ENCODE peak calls at places on chromosomes 5 and 9, in six cellular contexts. M is SK-N-SH, F is HepG2, O is K562, R is GM12878, C is H1. A is an unnamed sample.

GRCh38 chr5:105259581-105260217 is 1697.1 kb upstream of the NUDT12 start:
- DNase-seq in R (no peak), F (no peak), C (no peak), M (no peak), O (no peak), A (no peak)

GRCh38 chr5:115986358-115986757 is 24.1 kb downstream of the LVRN start:
- DNase-seq in F (no peak), O (no peak), M (no peak), R (no peak), C (no peak), A (no peak)

GRCh38 chr5:32542216-32543059 is 42.9 kb upstream of the SUB1 start:
- DNase-seq in M (no peak), R (peak), C (no peak), F (no peak), O (no peak), A (peak)

GRCh38 chr5:58930520-58930919 is 347.6 kb downstream of the RAB3C start:
- DNase-seq in M (no peak), F (no peak), C (no peak), O (no peak), R (no peak), A (no peak)

GRCh38 chr9:94867842-94868312 is 141.4 kb downstream of the AOPEP start:
- DNase-seq in O (no peak), R (no peak), C (peak), F (no peak), M (no peak), A (no peak)

GRCh38 chr9:85978496-85978895 is 37.5 kb downstream of the NAA35 start:
- DNase-seq in O (no peak), R (no peak), F (no peak), C (no peak), M (no peak), A (no peak)

GRCh38 chr9:113955076-113955752 is 79.1 kb downstream of the ZNF618 start:
- DNase-seq in O (no peak), R (no peak), C (no peak), M (no peak), F (no peak), A (no peak)

GRCh38 chr5:55063220-55063863 is 39.1 kb upstream of the GZMA start:
- DNase-seq in R (no peak), M (no peak), C (no peak), F (no peak), O (no peak), A (no peak)

GRCh38 chr5:42950466-42951168 is 89.5 kb downstream of the ANXA2R start:
- DNase-seq in F (no peak), M (peak), O (peak), R (peak), C (no peak), A (peak)

GRCh38 chr5:33994845-33995244 is 10.4 kb upstream of the SLC45A2 start:
- DNase-seq in R (no peak), C (no peak), F (no peak), M (no peak), O (no peak), A (no peak)

GRCh38 chr5:151063136-151063544 is 17.7 kb downstream of the TNIP1 start:
- DNase-seq in M (no peak), O (peak), C (no peak), R (no peak), F (peak), A (no peak)

GRCh38 chr9:121612511-121612998 is 38.9 kb upstream of the DAB2IP start:
- DNase-seq in C (no peak), F (no peak), O (no peak), R (no peak), M (no peak), A (no peak)

GRCh38 chr5:143025971-143026370 is 255.8 kb downstream of the ARHGAP26 start:
- DNase-seq in M (no peak), O (no peak), F (no peak), C (no peak), R (no peak), A (no peak)

GRCh38 chr5:55923177-55923872 is 71.4 kb downstream of the IL6ST start:
- DNase-seq in F (no peak), R (no peak), C (peak), M (no peak), O (no peak), A (no peak)

GRCh38 chr5:38816083-38817030 is 29.5 kb upstream of the OSMR start:
- DNase-seq in F (no peak), O (no peak), C (no peak), R (no peak), M (peak), A (no peak)

GRCh38 chr5:150487199-150488061 is 20.5 kb upstream of the NDST1 start:
- DNase-seq in C (no peak), F (peak), O (peak), R (no peak), M (peak), A (peak)

GRCh38 chr9:115328228-115328627 is 210.3 kb upstream of the TNC start:
- DNase-seq in O (no peak), F (no peak), C (no peak), M (no peak), R (no peak), A (no peak)

GRCh38 chr9:35112257-35113020 is 3.2 kb downstream of the ATOSB start:
- DNase-seq in F (no peak), M (no peak), R (no peak), C (no peak), O (no peak), A (no peak)

GRCh38 chr5:74179183-74179582 is 461.3 kb downstream of the ENC1 start:
- DNase-seq in R (no peak), M (no peak), F (no peak), C (no peak), O (no peak), A (no peak)

GRCh38 chr5:125198270-125198974 is 452.0 kb upstream of the ZNF608 start:
- DNase-seq in R (no peak), O (no peak), M (peak), F (no peak), C (no peak), A (no peak)

GRCh38 chr9:137009217-137009616 is 12.8 kb upstream of the CLIC3 start:
- DNase-seq in R (no peak), O (no peak), F (no peak), M (no peak), C (no peak), A (no peak)

GRCh38 chr5:50967388-50968039 is 301.1 kb downstream of the PARP8 start:
- DNase-seq in F (no peak), C (peak), R (no peak), M (peak), O (no peak), A (no peak)

GRCh38 chr9:132372177-132373095 is 17.6 kb upstream of the SETX start:
- DNase-seq in F (no peak), M (peak), R (no peak), C (no peak), O (peak), A (peak)

GRCh38 chr5:35247645-35248034 is 17.4 kb upstream of the PRLR start:
- DNase-seq in R (no peak), F (no peak), M (no peak), O (no peak), C (no peak), A (no peak)

GRCh38 chr5:172110921-172111873 is 76.8 kb downstream of the STK10 start:
- DNase-seq in O (peak), F (no peak), R (peak), M (peak), C (no peak), A (peak)

GRCh38 chr5:67425514-67425913 is 228.9 kb upstream of the CD180 start:
- DNase-seq in O (no peak), F (no peak), C (no peak), R (no peak), M (no peak), A (no peak)

GRCh38 chr5:65861830-65862241 is 64.5 kb upstream of the ERBIN start:
- DNase-seq in M (no peak), F (no peak), O (no peak), R (no peak), C (no peak), A (no peak)

GRCh38 chr5:7926296-7926695 is 57.3 kb downstream of the MTRR start:
- DNase-seq in M (no peak), F (no peak), C (no peak), R (no peak), O (no peak), A (no peak)

GRCh38 chr9:109507421-109507838 is 9.3 kb upstream of the PTPN3 start:
- DNase-seq in C (no peak), O (no peak), R (no peak), F (peak), M (no peak), A (no peak)

GRCh38 chr5:14628346-14628745 is 36.2 kb upstream of the OTULIN start:
- DNase-seq in C (peak), R (no peak), F (peak), O (peak), M (no peak), A (peak)

GRCh38 chr5:21774791-21775190 is 1078.4 kb downstream of the CDH12 start:
- DNase-seq in M (no peak), O (no peak), F (no peak), R (no peak), C (no peak), A (no peak)

GRCh38 chr5:177501874-177502678 is 4.7 kb upstream of the PDLIM7 start:
- DNase-seq in O (no peak), C (no peak), R (peak), M (no peak), F (no peak), A (no peak)

GRCh38 chr5:170313344-170313743 is 15.8 kb upstream of the LCP2 start:
- DNase-seq in C (no peak), O (peak), F (no peak), M (no peak), R (no peak), A (no peak)

GRCh38 chr9:18274693-18275092 is 199.3 kb upstream of the ADAMTSL1 start:
- DNase-seq in R (no peak), O (no peak), C (no peak), F (no peak), M (no peak), A (no peak)

GRCh38 chr5:126680215-126680817 is 79.6 kb downstream of the PHAX start:
- DNase-seq in M (peak), C (no peak), F (no peak), O (peak), R (peak), A (no peak)

GRCh38 chr5:1181451-1182359 is 19.7 kb upstream of the SLC6A19 start:
- DNase-seq in O (no peak), C (no peak), F (peak), R (no peak), M (no peak), A (no peak)

DNA sequence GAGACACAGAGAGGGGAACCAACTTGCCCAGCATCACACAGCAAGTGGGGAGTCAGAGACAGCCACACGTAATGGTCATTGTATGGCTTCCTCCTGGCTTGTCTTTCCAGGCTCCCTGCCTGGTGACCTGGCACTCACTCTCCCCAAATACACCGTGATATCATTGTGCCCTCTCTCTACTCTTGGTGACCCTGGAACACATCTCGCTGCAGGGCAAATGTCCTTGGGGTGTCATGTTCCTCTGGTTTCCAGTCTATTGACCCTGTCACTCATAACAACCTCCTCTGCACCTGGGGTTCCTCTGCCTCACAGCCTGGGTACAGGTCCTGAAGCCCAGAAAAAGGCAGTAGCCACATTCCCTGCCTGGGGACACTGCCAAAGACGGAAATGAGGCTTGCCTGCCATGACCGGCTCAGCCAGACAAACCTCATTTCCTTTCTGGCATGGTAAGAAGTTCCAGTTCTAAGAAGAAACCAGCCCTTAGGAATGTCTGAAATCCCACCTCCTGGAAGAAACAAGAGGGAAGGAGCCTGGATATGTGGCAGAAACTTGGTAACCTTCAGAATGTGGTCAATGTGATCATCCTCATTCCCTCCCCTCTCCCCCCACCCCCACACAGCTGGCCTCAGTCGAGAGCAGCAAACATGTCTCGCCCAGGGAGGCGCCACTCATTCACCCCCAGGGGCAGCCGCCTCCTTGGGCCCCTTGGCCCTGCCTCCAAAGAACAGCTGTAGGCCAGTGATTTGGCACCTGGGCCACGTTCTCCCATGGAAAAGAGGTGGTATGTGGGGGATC is 30.6 kb upstream of the SMU1 start:
- DNase-seq in F (no peak), R (no peak), O (peak), C (no peak), M (no peak), A (no peak)
- TF ChIP-seq GABPA in F (no peak), R (no peak), O (no peak), C (no peak), M (peak), A (no peak)

GRCh38 chr5:90359073-90359804 is 50.3 kb downstream of the CETN3 start:
- DNase-seq in M (no peak), F (no peak), R (no peak), C (no peak), O (no peak), A (no peak)
- TF ChIP-seq GABPA in M (no peak), F (no peak), R (no peak), C (no peak), O (no peak), A (no peak)

GRCh38 chr9:79764377-79764776 is 192.6 kb downstream of the TLE4 start:
- DNase-seq in F (no peak), C (no peak), R (no peak), M (peak), O (no peak), A (no peak)
- TF ChIP-seq GABPA in F (no peak), C (no peak), R (no peak), M (no peak), O (no peak), A (no peak)

GRCh38 chr5:76715484-76715733 is 517 bp upstream of the F2R start:
- DNase-seq in R (no peak), O (no peak), C (no peak), F (no peak), M (no peak), A (no peak)
- TF ChIP-seq GABPA in R (no peak), O (no peak), C (no peak), F (no peak), M (no peak), A (no peak)

GRCh38 chr5:167574381-167574780 is 717.1 kb upstream of the WWC1 start:
- DNase-seq in C (no peak), F (no peak), M (no peak), R (no peak), O (no peak), A (no peak)

GRCh38 chr5:167576126-167576525 is 715.3 kb upstream of the WWC1 start:
- DNase-seq in M (no peak), R (no peak), O (no peak), C (no peak), F (no peak), A (no peak)

GRCh38 chr5:167570431-167570830 is 721.0 kb upstream of the WWC1 start:
- DNase-seq in C (no peak), M (no peak), F (no peak), R (no peak), O (no peak), A (no peak)

GRCh38 chr5:167571824-167572223 is 719.6 kb upstream of the WWC1 start:
- DNase-seq in M (no peak), O (no peak), R (no peak), C (no peak), F (no peak), A (no peak)

DNA sequence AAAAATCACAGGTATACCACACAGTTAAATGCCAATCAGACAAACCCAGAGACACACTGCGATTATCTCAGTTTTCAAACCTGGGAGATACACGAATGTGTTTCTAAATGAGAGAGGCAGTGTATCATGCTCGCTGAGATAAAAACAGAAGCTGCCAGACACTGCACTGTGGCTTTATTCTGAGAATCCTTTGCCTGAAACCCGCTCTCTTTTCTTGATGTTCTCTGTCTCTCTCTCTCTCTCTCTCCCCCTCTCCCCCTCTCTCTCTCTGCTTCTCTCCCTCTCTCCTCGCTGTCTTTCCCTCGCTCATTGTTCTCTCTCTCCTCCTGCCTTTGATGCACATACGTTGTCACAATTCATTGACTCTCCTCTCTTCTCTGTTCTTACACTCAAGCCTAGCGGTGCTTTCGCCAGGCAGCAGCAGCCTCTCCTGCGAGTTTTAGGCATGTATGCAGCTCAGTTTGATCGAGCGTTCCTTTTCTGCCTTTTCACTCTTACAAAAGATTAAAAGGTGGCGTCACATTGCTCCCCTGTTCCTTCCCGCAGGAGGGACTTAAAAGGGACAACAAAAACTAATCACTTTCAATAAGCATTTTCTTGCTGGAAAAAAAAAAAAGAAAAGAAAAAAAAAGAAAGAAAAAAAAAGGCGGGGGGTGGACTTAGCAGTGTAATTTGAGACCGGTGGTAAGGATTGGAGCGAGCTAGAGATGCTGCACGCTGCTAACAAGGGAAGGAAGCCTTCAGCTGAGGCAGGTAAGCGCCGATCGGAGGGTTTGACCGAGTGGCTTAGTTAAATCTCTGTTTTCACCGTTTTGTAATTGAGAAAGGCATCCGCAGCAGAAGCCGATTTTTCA is 717.9 kb upstream of the WWC1 start:
- DNase-seq in F (no peak), M (peak), R (no peak), C (peak), O (no peak), A (no peak)
- TF ChIP-seq GABPA in F (no peak), M (no peak), R (no peak), C (no peak), O (no peak), A (no peak)

GRCh38 chr5:123582570-123583293 is 70.8 kb downstream of the CSNK1G3 start:
- DNase-seq in F (no peak), C (no peak), O (no peak), M (no peak), R (no peak), A (no peak)
- TF ChIP-seq GABPA in F (no peak), C (no peak), O (no peak), M (no peak), R (no peak), A (no peak)

GRCh38 chr9:98429613-98430012 is 174.2 kb upstream of the TBC1D2 start:
- DNase-seq in O (peak), F (no peak), M (no peak), C (no peak), R (no peak), A (no peak)
- TF ChIP-seq GABPA in O (no peak), F (no peak), M (no peak), C (no peak), R (no peak), A (no peak)